ENCODE peak calls at places on chromosomes 2 and 18, in ten cellular contexts. Q, D, L, A, G, V, Z, P, W and H are unnamed samples.

GRCh38 chr2:120441744-120442471 is 96.0 kb downstream of the INHBB start:
- DNase-seq in V (peak), W (no peak), P (no peak), Z (peak), G (no peak), Q (no peak), L (peak), A (peak), D (no peak), H (no peak)

GRCh38 chr2:163370169-163370886 is 365.5 kb downstream of the FIGN start:
- DNase-seq in L (no peak), G (no peak), V (no peak), P (no peak), W (no peak), Q (no peak), A (no peak), D (no peak), Z (no peak), H (no peak)

GRCh38 chr2:236507393-236508085 is 62.1 kb upstream of the ACKR3 start:
- DNase-seq in D (no peak), Q (peak), A (peak), P (no peak), Z (peak), L (no peak), W (no peak), V (peak), G (no peak), H (no peak)

GRCh38 chr2:127625146-127625943 is 20.6 kb upstream of the GPR17 start:
- DNase-seq in V (no peak), P (no peak), G (no peak), A (no peak), D (no peak), Z (no peak), Q (no peak), W (no peak), L (no peak), H (no peak)

GRCh38 chr18:77203851-77204250 is 45.8 kb upstream of the GALR1 start:
- DNase-seq in A (no peak), G (no peak), V (no peak), L (no peak), Z (no peak), Q (no peak), D (no peak), P (no peak), W (no peak), H (no peak)

GRCh38 chr18:25557006-25557405 is 205.0 kb upstream of the ZNF521 start:
- DNase-seq in G (no peak), A (no peak), V (no peak), L (no peak), Q (no peak), D (no peak), W (no peak), P (no peak), Z (no peak), H (no peak)

GRCh38 chr2:179467111-179467510 is 202.5 kb upstream of the SESTD1 start:
- DNase-seq in P (no peak), W (no peak), Q (no peak), V (no peak), A (no peak), D (no peak), G (no peak), L (peak), Z (no peak), H (no peak)

GRCh38 chr18:22572321-22572720 is 154.6 kb upstream of the CTAGE1 start:
- DNase-seq in P (no peak), Q (no peak), A (no peak), W (no peak), Z (no peak), D (no peak), G (no peak), V (no peak), L (no peak), H (no peak)

GRCh38 chr2:173126819-173127218 is 51.2 kb downstream of the MAP3K20 start:
- DNase-seq in Z (no peak), D (no peak), P (no peak), G (no peak), W (no peak), V (no peak), Q (no peak), A (no peak), L (peak), H (no peak)

GRCh38 chr18:12333650-12334279 is 25.7 kb downstream of the TUBB6 start:
- DNase-seq in D (no peak), Q (no peak), V (no peak), G (no peak), W (no peak), P (no peak), L (no peak), Z (no peak), A (no peak), H (no peak)

GRCh38 chr2:222057249-222058073 is 241.3 kb downstream of the PAX3 start:
- DNase-seq in A (no peak), Q (no peak), G (peak), Z (no peak), P (no peak), L (no peak), V (no peak), D (no peak), W (no peak), H (no peak)

GRCh38 chr2:141331127-141331526 is 799.7 kb downstream of the LRP1B start:
- DNase-seq in Q (no peak), W (no peak), P (no peak), Z (no peak), L (peak), A (no peak), D (no peak), V (no peak), G (no peak), H (peak)

GRCh38 chr18:61816071-61816470 is 76.7 kb downstream of the RNF152 start:
- DNase-seq in Q (no peak), P (no peak), L (no peak), V (no peak), D (no peak), Z (no peak), W (no peak), G (no peak), A (no peak), H (no peak)

GRCh38 chr2:75055307-75055819 is 96.9 kb downstream of the POLE4 start:
- DNase-seq in L (no peak), W (no peak), V (no peak), D (no peak), G (no peak), P (no peak), A (no peak), Q (no peak), Z (no peak), H (no peak)

GRCh38 chr18:59517446-59518171 is 158.5 kb upstream of the LMAN1 start:
- DNase-seq in A (no peak), Q (no peak), Z (no peak), W (no peak), P (no peak), V (no peak), D (no peak), L (peak), G (no peak), H (no peak)

DNA sequence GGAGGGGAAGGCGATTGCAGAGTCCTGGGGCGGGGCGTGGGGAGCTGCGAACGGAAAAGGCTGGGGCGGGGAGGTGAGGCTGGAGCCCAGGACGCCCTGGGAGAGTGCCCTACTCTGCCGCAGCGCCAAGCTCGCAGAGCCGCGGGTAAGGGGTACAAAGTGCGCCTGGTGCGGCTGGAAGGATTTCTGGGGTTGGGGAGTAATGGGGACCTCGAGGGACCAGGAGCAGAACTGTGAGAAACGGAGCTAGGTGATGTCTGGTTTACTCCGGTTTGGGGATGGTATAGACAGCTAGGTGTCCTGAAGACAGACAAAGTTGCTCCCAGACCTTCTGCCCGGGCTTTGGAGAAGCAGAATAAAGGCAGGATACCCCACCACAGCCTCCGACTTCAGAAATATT is 718 bp upstream of the NXPH2 start:
- DNase-seq in W (no peak), D (no peak), Q (no peak), Z (no peak), G (no peak), P (no peak), V (no peak), L (no peak), A (no peak), H (no peak)
- TF ChIP-seq POLR2A in W (no peak), D (no peak), Q (no peak), Z (no peak), G (no peak), P (no peak), V (no peak), L (no peak), A (no peak), H (no peak)

GRCh38 chr2:17518212-17519154 is at the start of gene RAD51AP2:
- DNase-seq in Z (peak), P (no peak), V (peak), G (peak), W (no peak), A (peak), D (peak), Q (peak), L (peak), H (peak)
- TF ChIP-seq POLR2A in Z (peak), P (no peak), V (no peak), G (peak), W (no peak), A (peak), D (no peak), Q (peak), L (no peak), H (peak)

GRCh38 chr2:37493425-37493824 is 149.0 kb downstream of the QPCT start:
- DNase-seq in P (no peak), Z (no peak), A (no peak), L (no peak), D (no peak), Q (no peak), W (no peak), V (no peak), G (no peak), H (no peak)

GRCh38 chr2:37489536-37489935 is 145.1 kb downstream of the QPCT start:
- DNase-seq in Z (no peak), V (no peak), A (no peak), G (no peak), Q (no peak), D (no peak), W (no peak), L (peak), P (no peak), H (no peak)

DNA sequence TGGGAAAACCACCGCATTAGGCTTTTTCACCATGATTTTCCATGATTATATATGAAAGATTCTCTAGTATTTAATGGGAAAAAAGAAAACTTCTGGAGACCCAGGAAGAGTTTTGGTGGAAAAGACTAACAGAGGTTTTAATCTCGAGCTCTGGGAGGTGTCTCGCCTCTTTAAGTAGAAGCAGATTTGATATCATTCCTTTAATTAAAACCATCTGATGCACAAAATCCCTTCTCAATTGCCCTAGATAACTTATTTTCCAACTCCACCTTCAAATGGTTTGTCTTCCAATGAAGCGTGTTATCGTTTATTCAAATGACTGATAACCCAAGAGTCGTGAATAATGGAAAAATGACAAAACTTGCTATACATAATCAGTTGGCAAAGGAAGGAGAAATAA is 144.5 kb downstream of the QPCT start:
- DNase-seq in V (no peak), G (no peak), W (no peak), D (no peak), A (no peak), Q (no peak), Z (no peak), L (peak), P (no peak), H (no peak)
- TF ChIP-seq POLR2A in V (no peak), G (no peak), W (no peak), D (no peak), A (no peak), Q (no peak), Z (no peak), L (no peak), P (no peak), H (no peak)

GRCh38 chr2:109402980-109403840 is 210.6 kb downstream of the SEPTIN10 start:
- DNase-seq in D (no peak), W (no peak), Z (no peak), V (no peak), Q (no peak), G (no peak), L (no peak), A (no peak), P (no peak), H (no peak)

GRCh38 chr2:109405833-109406232 is 207.9 kb downstream of the SEPTIN10 start:
- DNase-seq in G (no peak), V (no peak), P (no peak), W (no peak), Z (no peak), A (no peak), Q (no peak), L (no peak), D (no peak), H (no peak)

GRCh38 chr2:109406301-109406700 is 207.5 kb downstream of the SEPTIN10 start:
- DNase-seq in A (no peak), D (no peak), P (no peak), Z (no peak), V (no peak), Q (no peak), W (no peak), G (no peak), L (no peak), H (no peak)

GRCh38 chr2:109403841-109404201 is 209.9 kb downstream of the SEPTIN10 start:
- DNase-seq in L (peak), W (no peak), D (no peak), Q (no peak), V (no peak), Z (no peak), A (no peak), G (no peak), P (no peak), H (no peak)

GRCh38 chr2:109404681-109405080 is 209.1 kb downstream of the SEPTIN10 start:
- DNase-seq in D (no peak), A (no peak), P (no peak), G (no peak), Q (no peak), Z (no peak), V (no peak), W (no peak), L (no peak), H (no peak)
- TF ChIP-seq POLR2A in D (no peak), A (no peak), P (no peak), G (no peak), Q (no peak), Z (no peak), V (no peak), W (no peak), L (no peak), H (no peak)

GRCh38 chr18:54423831-54424230 is 66.1 kb downstream of the C18orf54 start:
- DNase-seq in Z (no peak), W (no peak), V (no peak), Q (no peak), P (no peak), D (no peak), L (no peak), A (no peak), G (no peak), H (no peak)
- TF ChIP-seq POLR2A in Z (no peak), W (no peak), V (no peak), Q (no peak), P (no peak), D (no peak), L (no peak), A (no peak), G (no peak), H (no peak)

GRCh38 chr2:144381716-144382115 is 138.2 kb downstream of the ZEB2 start:
- DNase-seq in Q (no peak), Z (no peak), P (no peak), A (no peak), D (no peak), L (no peak), V (no peak), W (no peak), G (no peak), H (no peak)

GRCh38 chr2:144379891-144380311 is 140.0 kb downstream of the ZEB2 start:
- DNase-seq in W (no peak), A (no peak), Z (no peak), L (no peak), G (no peak), P (no peak), Q (no peak), D (no peak), V (no peak), H (no peak)

GRCh38 chr2:144378551-144378950 is 141.4 kb downstream of the ZEB2 start:
- DNase-seq in A (no peak), P (no peak), G (no peak), Q (peak), V (no peak), L (no peak), D (no peak), Z (no peak), W (no peak), H (no peak)

GRCh38 chr2:144383571-144383970 is 136.3 kb downstream of the ZEB2 start:
- DNase-seq in Z (no peak), G (no peak), D (no peak), L (no peak), Q (no peak), A (no peak), P (no peak), V (no peak), W (no peak), H (no peak)

GRCh38 chr2:144382848-144383247 is 137.1 kb downstream of the ZEB2 start:
- DNase-seq in D (no peak), V (no peak), Z (no peak), W (no peak), P (no peak), L (no peak), Q (no peak), A (no peak), G (peak), H (no peak)
- TF ChIP-seq POLR2A in D (no peak), V (no peak), Z (no peak), W (no peak), P (no peak), L (no peak), Q (no peak), A (no peak), G (no peak), H (no peak)